ENCODE peak calls at places on chromosomes 6 and 20, in eight cellular contexts. C is mesothelial cell of epicardium; E is body of pancreas; L is tibial nerve; G is AG04450; K is CD4-positive, alpha-beta T cell; D is HCT116; J is mammary epithelial cell. R is an unnamed sample.

GRCh38 chr20:2756056-2756611 is 44.3 kb downstream of the CPXM1 start:
- DNase-seq in C (no peak), E (peak), L (no peak), G (peak), K (no peak), D (peak), J (no peak), R (peak)

GRCh38 chr6:91634791-91635190 is 1047.9 kb upstream of the MAP3K7 start:
- DNase-seq in C (no peak), E (no peak), L (no peak), G (no peak), K (no peak), D (no peak), J (peak), R (no peak)

GRCh38 chr6:170263410-170263809 is 27.5 kb downstream of the DLL1 start:
- DNase-seq in C (no peak), E (no peak), L (no peak), G (no peak), K (no peak), D (no peak), J (no peak), R (no peak)

GRCh38 chr6:90343581-90343980 is 46.9 kb upstream of the BACH2 start:
- DNase-seq in C (no peak), E (no peak), L (no peak), G (no peak), K (no peak), D (peak), J (no peak), R (no peak)

GRCh38 chr6:87334683-87335082 is 5.6 kb upstream of the GJB7 start:
- DNase-seq in C (no peak), E (no peak), L (no peak), G (no peak), K (no peak), D (no peak), J (no peak), R (no peak)

GRCh38 chr6:159008656-159009288 is 8.8 kb upstream of the RSPH3 start:
- DNase-seq in C (no peak), E (no peak), L (no peak), G (no peak), K (no peak), D (no peak), J (peak), R (no peak)

GRCh38 chr20:43925786-43926185 is 11.1 kb downstream of the TOX2 start:
- DNase-seq in C (no peak), E (no peak), L (no peak), G (no peak), K (peak), D (no peak), J (no peak), R (no peak)

GRCh38 chr20:19594896-19595295 is 163.2 kb upstream of the RIN2 start:
- DNase-seq in C (no peak), E (no peak), L (no peak), G (no peak), K (no peak), D (no peak), J (no peak), R (no peak)

GRCh38 chr6:50091641-50092040 is 41.9 kb upstream of the DEFB112 start:
- DNase-seq in C (no peak), E (no peak), L (no peak), G (no peak), K (no peak), D (no peak), J (peak), R (no peak)

GRCh38 chr20:58604410-58604881 is 46.6 kb upstream of the STX16 start:
- DNase-seq in C (peak), E (no peak), L (no peak), G (no peak), K (no peak), D (no peak), J (no peak), R (peak)

GRCh38 chr6:34288581-34288980 is 39.8 kb upstream of the SMIM29 start:
- DNase-seq in C (no peak), E (no peak), L (no peak), G (no peak), K (no peak), D (no peak), J (no peak), R (no peak)

GRCh38 chr6:144415014-144415413 is 129.9 kb downstream of the UTRN start:
- DNase-seq in C (no peak), E (no peak), L (no peak), G (peak), K (no peak), D (no peak), J (peak), R (no peak)

GRCh38 chr20:48919336-48919881 is 2.1 kb upstream of the ARFGEF2 start:
- DNase-seq in C (no peak), E (no peak), L (no peak), G (no peak), K (no peak), D (no peak), J (no peak), R (no peak)

GRCh38 chr6:11773581-11773980 is 5.0 kb downstream of the ADTRP start:
- DNase-seq in C (no peak), E (no peak), L (no peak), G (no peak), K (no peak), D (no peak), J (no peak), R (no peak)

GRCh38 chr6:109927052-109927451 is 51.1 kb upstream of the GPR6 start:
- DNase-seq in C (no peak), E (no peak), L (no peak), G (no peak), K (no peak), D (no peak), J (no peak), R (no peak)

GRCh38 chr6:16903470-16903869 is 142.2 kb upstream of the ATXN1 start:
- DNase-seq in C (no peak), E (peak), L (no peak), G (peak), K (no peak), D (no peak), J (no peak), R (no peak)

GRCh38 chr20:43744121-43744520 is 17.3 kb upstream of the GTSF1L start:
- DNase-seq in C (no peak), E (no peak), L (no peak), G (no peak), K (no peak), D (no peak), J (peak), R (no peak)

DNA sequence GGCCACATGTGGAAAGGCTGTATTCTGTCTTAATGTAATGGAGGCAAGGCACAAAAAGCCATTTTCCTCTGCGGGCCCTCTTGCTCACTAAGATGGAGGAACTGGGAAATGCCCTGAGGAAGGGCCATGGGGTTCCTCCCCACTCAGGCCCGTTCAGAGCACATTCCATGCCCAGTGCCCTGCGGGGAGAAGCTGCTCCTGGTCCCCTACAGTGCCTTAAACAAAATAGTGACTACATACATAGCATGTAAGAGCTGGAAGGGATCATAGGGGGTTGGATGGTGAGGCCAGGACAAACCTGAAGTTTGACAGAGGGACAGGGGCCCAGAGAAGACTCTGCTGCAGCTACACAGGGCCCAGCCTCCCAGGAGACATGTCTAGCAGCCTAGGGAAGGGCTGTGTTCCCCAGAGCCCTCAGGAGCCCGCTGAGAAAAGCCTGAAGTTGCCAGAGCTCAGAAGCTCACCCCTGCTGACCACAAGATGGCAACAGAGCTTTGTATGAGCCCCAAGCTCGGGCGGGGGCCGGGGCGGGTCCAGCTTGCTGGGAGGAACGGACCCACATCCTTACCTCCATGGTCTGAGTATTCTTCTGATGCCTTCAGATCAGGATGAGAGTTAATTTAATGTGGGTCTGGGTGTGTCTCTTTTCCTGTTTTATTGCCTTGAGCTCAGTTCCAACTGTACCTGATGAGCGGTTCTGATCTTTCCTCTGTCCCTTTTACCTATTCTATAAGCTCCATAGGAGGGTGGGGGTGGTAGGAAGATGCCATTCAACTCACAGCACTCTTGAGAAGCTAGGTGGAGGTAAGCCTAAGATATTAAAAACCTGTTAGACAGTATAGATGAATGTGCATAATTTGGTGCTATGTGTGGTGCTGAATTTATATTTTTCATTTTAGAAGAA is 242.9 kb downstream of the CDC5L start:
- DNase-seq in C (peak), E (peak), L (no peak), G (peak), K (no peak), D (peak), J (peak), R (peak)
- TF ChIP-seq CTCF in C (no peak), E (peak), L (peak), G (peak), K (peak), D (peak), J (peak), R (no peak)

GRCh38 chr20:32181606-32182005 is 25.9 kb downstream of the PLAGL2 start:
- DNase-seq in C (no peak), E (no peak), L (no peak), G (no peak), K (no peak), D (no peak), J (no peak), R (no peak)

GRCh38 chr20:32184953-32185603 is 22.5 kb downstream of the PLAGL2 start:
- DNase-seq in C (no peak), E (no peak), L (no peak), G (no peak), K (no peak), D (no peak), J (no peak), R (no peak)

GRCh38 chr20:32188376-32189122 is 19.0 kb downstream of the PLAGL2 start:
- DNase-seq in C (no peak), E (no peak), L (no peak), G (no peak), K (no peak), D (no peak), J (no peak), R (no peak)

GRCh38 chr20:32179934-32180333 is 27.6 kb downstream of the PLAGL2 start:
- DNase-seq in C (no peak), E (no peak), L (no peak), G (no peak), K (no peak), D (no peak), J (no peak), R (no peak)

GRCh38 chr20:32183947-32184635 is 23.5 kb downstream of the PLAGL2 start:
- DNase-seq in C (no peak), E (no peak), L (no peak), G (no peak), K (no peak), D (no peak), J (no peak), R (peak)
- TF ChIP-seq CTCF in C (no peak), E (no peak), L (no peak), G (no peak), K (no peak), D (no peak), J (no peak), R (no peak)

GRCh38 chr6:85460154-85460950 is 10.5 kb downstream of the NT5E start:
- DNase-seq in C (no peak), E (no peak), L (no peak), G (no peak), K (no peak), D (no peak), J (no peak), R (no peak)
- TF ChIP-seq CTCF in C (no peak), E (no peak), L (no peak), G (no peak), K (no peak), D (no peak), J (no peak), R (no peak)

DNA sequence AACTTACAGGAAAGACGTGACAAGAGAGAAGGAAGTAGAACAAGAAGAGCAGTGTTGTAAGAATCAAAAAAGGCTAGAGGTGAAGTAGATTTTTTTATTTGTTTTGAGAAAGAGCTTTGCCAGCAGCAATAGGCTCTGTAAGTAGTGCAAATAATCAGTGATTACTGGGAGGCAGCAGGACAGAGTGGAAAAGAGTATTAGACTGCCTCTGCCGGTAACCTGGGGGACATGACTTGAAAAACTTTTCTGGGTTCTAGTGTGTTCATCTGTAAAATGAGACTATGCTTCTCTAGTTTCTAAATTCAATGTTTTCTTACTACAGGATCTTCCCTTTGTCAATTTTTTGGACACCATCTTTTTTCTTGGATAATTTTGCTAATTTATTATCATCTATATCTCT is 5.8 kb upstream of the IRAK1BP1 start:
- DNase-seq in C (no peak), E (no peak), L (no peak), G (no peak), K (no peak), D (no peak), J (no peak), R (no peak)
- TF ChIP-seq CTCF in C (no peak), E (peak), L (no peak), G (no peak), K (no peak), D (no peak), J (no peak), R (no peak)

GRCh38 chr6:74277749-74278148 is 581.7 kb downstream of the CD109 start:
- DNase-seq in C (peak), E (no peak), L (no peak), G (no peak), K (no peak), D (no peak), J (peak), R (no peak)

GRCh38 chr6:74284266-74284665 is 588.3 kb downstream of the CD109 start:
- DNase-seq in C (no peak), E (no peak), L (no peak), G (no peak), K (no peak), D (no peak), J (no peak), R (no peak)

GRCh38 chr6:74282143-74282689 is 586.2 kb downstream of the CD109 start:
- DNase-seq in C (no peak), E (no peak), L (no peak), G (no peak), K (no peak), D (no peak), J (no peak), R (no peak)

GRCh38 chr6:74280130-74280692 is 584.2 kb downstream of the CD109 start:
- DNase-seq in C (no peak), E (no peak), L (no peak), G (no peak), K (no peak), D (no peak), J (no peak), R (no peak)
- TF ChIP-seq CTCF in C (no peak), E (no peak), L (no peak), G (peak), K (no peak), D (peak), J (peak), R (no peak)

R was measured in glutamatergic neuron.